ENCODE peak calls at places on chromosomes 1 and 21, in four cellular contexts. One of them, this sample, is unnamed.

GRCh38 chr1:51535006-51535592 is 16.0 kb upstream of the EPS15 start:
- DNase-seq in ELF-1: peak; percentile 48
- DNase-seq in hypothalamus: no peak
- DNase-seq in T follicular helper cell: peak; percentile 7
- DNase-seq in this sample: peak; percentile 54

GRCh38 chr1:6162341-6162740 is 17.8 kb downstream of the CHD5 start:
- DNase-seq in hypothalamus: no peak
- DNase-seq in ELF-1: no peak
- DNase-seq in T follicular helper cell: no peak
- DNase-seq in this sample: no peak

GRCh38 chr1:83067954-83068353 is 931.0 kb downstream of the TTLL7 start:
- DNase-seq in T follicular helper cell: no peak
- DNase-seq in ELF-1: no peak
- DNase-seq in hypothalamus: no peak
- DNase-seq in this sample: no peak

GRCh38 chr1:111441573-111442192 is 7.4 kb downstream of the WDR77 start:
- DNase-seq in T follicular helper cell: peak; percentile 55
- DNase-seq in ELF-1: peak; percentile 88
- DNase-seq in hypothalamus: no peak
- DNase-seq in this sample: peak; percentile 76

GRCh38 chr1:6969106-6969505 is 183.9 kb downstream of the CAMTA1 start:
- DNase-seq in hypothalamus: no peak
- DNase-seq in T follicular helper cell: no peak
- DNase-seq in ELF-1: no peak
- DNase-seq in this sample: no peak

GRCh38 chr1:234980657-234981396 is 147.8 kb downstream of the TOMM20 start:
- DNase-seq in T follicular helper cell: peak; percentile 45
- DNase-seq in ELF-1: no peak
- DNase-seq in hypothalamus: no peak
- DNase-seq in this sample: no peak

GRCh38 chr21:29939859-29940245 is at the start of gene GRIK1:
- DNase-seq in hypothalamus: no peak
- DNase-seq in ELF-1: no peak
- DNase-seq in T follicular helper cell: no peak
- DNase-seq in this sample: peak; percentile 46

GRCh38 chr1:156677616-156678596 is 699 bp upstream of the NES start:
- DNase-seq in hypothalamus: peak; percentile 31
- DNase-seq in ELF-1: peak; percentile 81
- DNase-seq in T follicular helper cell: no peak
- DNase-seq in this sample: peak; percentile 81

GRCh38 chr1:208332774-208333126 is 88.6 kb upstream of the PLXNA2 start:
- DNase-seq in T follicular helper cell: no peak
- DNase-seq in hypothalamus: no peak
- DNase-seq in ELF-1: no peak
- DNase-seq in this sample: no peak

GRCh38 chr1:119225831-119226230 is 85.4 kb upstream of the WARS2 start:
- DNase-seq in ELF-1: peak; percentile 17
- DNase-seq in T follicular helper cell: no peak
- DNase-seq in hypothalamus: no peak
- DNase-seq in this sample: no peak

GRCh38 chr21:46012154-46012553 is 30.6 kb downstream of the COL6A1 start:
- DNase-seq in T follicular helper cell: no peak
- DNase-seq in ELF-1: no peak
- DNase-seq in hypothalamus: no peak
- DNase-seq in this sample: no peak

GRCh38 chr1:201602413-201603265 is 63.7 kb downstream of the NAV1 start:
- DNase-seq in hypothalamus: no peak
- DNase-seq in ELF-1: no peak
- DNase-seq in T follicular helper cell: no peak
- DNase-seq in this sample: no peak

GRCh38 chr1:25520446-25521061 is 22.9 kb upstream of the LDLRAP1 start:
- DNase-seq in hypothalamus: peak; percentile 42
- DNase-seq in T follicular helper cell: peak; percentile 61
- DNase-seq in ELF-1: no peak
- DNase-seq in this sample: no peak

GRCh38 chr1:60639287-60639686 is 443.1 kb upstream of the NFIA start:
- DNase-seq in hypothalamus: no peak
- DNase-seq in ELF-1: no peak
- DNase-seq in T follicular helper cell: no peak
- DNase-seq in this sample: no peak